ENCODE peak calls at places on chromosomes 7 and 10, in ten cellular contexts. P, O, V, I, T, K, S, J, C and Y are unnamed samples.

GRCh38 chr7:21044384-21044783 is 257.7 kb upstream of the SP8 start:
- DNase-seq in P (no peak), O (no peak), V (no peak), I (no peak), T (no peak), K (no peak), S (no peak), J (no peak), C (no peak), Y (no peak)

GRCh38 chr7:158424011-158424410 is 163.6 kb downstream of the PTPRN2 start:
- DNase-seq in P (no peak), O (no peak), V (no peak), I (no peak), T (no peak), K (no peak), S (no peak), J (no peak), C (no peak), Y (no peak)

GRCh38 chr7:40899651-40900507 is 765.1 kb downstream of the SUGCT start:
- DNase-seq in P (no peak), O (no peak), V (no peak), I (no peak), T (no peak), K (no peak), S (no peak), J (no peak), C (no peak), Y (peak; percentile 34)

GRCh38 chr10:74289956-74290355 is 138.9 kb downstream of the ADK start:
- DNase-seq in P (no peak), O (peak; percentile 43), V (no peak), I (no peak), T (no peak), K (no peak), S (no peak), J (no peak), C (no peak), Y (no peak)

GRCh38 chr7:44769381-44770209 is 20.9 kb downstream of the ZMIZ2 start:
- DNase-seq in P (peak; percentile 21), O (peak; percentile 71), V (no peak), I (no peak), T (no peak), K (no peak), S (peak; percentile 14), J (peak; percentile 15), C (no peak), Y (peak; percentile 52)

GRCh38 chr10:132158122-132158741 is 28.5 kb upstream of the DPYSL4 start:
- DNase-seq in P (no peak), O (peak; percentile 10), V (peak; percentile 66), I (peak; percentile 11), T (peak; percentile 24), K (peak; percentile 17), S (no peak), J (no peak), C (no peak), Y (no peak)

GRCh38 chr10:86362129-86362527 is 4.5 kb downstream of the GRID1 start:
- DNase-seq in P (no peak), O (no peak), V (no peak), I (no peak), T (no peak), K (no peak), S (no peak), J (no peak), C (no peak), Y (no peak)

GRCh38 chr10:5095687-5096086 is 1.5 kb downstream of the AKR1C3 start:
- DNase-seq in P (no peak), O (peak; percentile 57), V (no peak), I (no peak), T (no peak), K (no peak), S (no peak), J (no peak), C (no peak), Y (no peak)

GRCh38 chr10:130222381-130222780 is 86.2 kb downstream of the GLRX3 start:
- DNase-seq in P (no peak), O (no peak), V (peak; percentile 32), I (no peak), T (no peak), K (no peak), S (no peak), J (no peak), C (no peak), Y (no peak)

GRCh38 chr7:102286237-102287081 is at the start of gene SH2B2:
- DNase-seq in P (peak; percentile 73), O (peak; percentile 79), V (peak; percentile 73), I (peak; percentile 43), T (peak; percentile 75), K (peak; percentile 85), S (peak; percentile 69), J (peak; percentile 42), C (peak; percentile 41), Y (peak; percentile 87)

GRCh38 chr7:35725280-35725680 is 30.3 kb upstream of the HERPUD2 start:
- DNase-seq in P (no peak), O (no peak), V (peak; percentile 67), I (no peak), T (peak; percentile 54), K (peak; percentile 62), S (peak; percentile 44), J (no peak), C (peak; percentile 31), Y (no peak)

GRCh38 chr7:133253522-133253882 is 624 bp downstream of the EXOC4 start:
- DNase-seq in P (no peak), O (peak; percentile 51), V (peak; percentile 53), I (no peak), T (peak; percentile 5), K (no peak), S (peak; percentile 5), J (peak; percentile 44), C (no peak), Y (peak; percentile 21)

GRCh38 chr7:95886501-95887090 is 114.2 kb downstream of the DYNC1I1 start:
- DNase-seq in P (no peak), O (peak; percentile 22), V (no peak), I (no peak), T (no peak), K (no peak), S (no peak), J (peak; percentile 4), C (no peak), Y (peak; percentile 36)

GRCh38 chr7:44194562-44195145 is 5.4 kb upstream of the GCK start:
- DNase-seq in P (no peak), O (no peak), V (no peak), I (no peak), T (no peak), K (no peak), S (no peak), J (no peak), C (no peak), Y (no peak)

GRCh38 chr10:10661176-10661575 is 356.5 kb upstream of the CELF2 start:
- DNase-seq in P (no peak), O (no peak), V (no peak), I (no peak), T (no peak), K (no peak), S (no peak), J (no peak), C (no peak), Y (no peak)

GRCh38 chr10:101066146-101066889 is 4.5 kb downstream of the KAZALD1 start:
- DNase-seq in P (peak; percentile 88), O (peak; percentile 93), V (peak; percentile 73), I (peak; percentile 30), T (peak; percentile 68), K (peak; percentile 87), S (peak; percentile 39), J (no peak), C (no peak), Y (peak; percentile 83)

GRCh38 chr10:71406878-71407277 is 10.2 kb downstream of the CDH23 start:
- DNase-seq in P (no peak), O (no peak), V (peak; percentile 30), I (no peak), T (no peak), K (no peak), S (no peak), J (no peak), C (no peak), Y (no peak)

GRCh38 chr10:102175415-102175814 is 23.2 kb downstream of the NOLC1 start:
- DNase-seq in P (no peak), O (peak; percentile 82), V (no peak), I (no peak), T (no peak), K (no peak), S (no peak), J (no peak), C (no peak), Y (peak; percentile 13)

GRCh38 chr10:7444576-7445226 is 33.9 kb upstream of the SFMBT2 start:
- DNase-seq in P (no peak), O (no peak), V (no peak), I (no peak), T (no peak), K (no peak), S (peak; percentile 3), J (peak; percentile 33), C (no peak), Y (no peak)

GRCh38 chr7:39967420-39968161 is 17.5 kb downstream of the CDK13 start:
- DNase-seq in P (no peak), O (no peak), V (no peak), I (no peak), T (no peak), K (no peak), S (no peak), J (no peak), C (no peak), Y (no peak)

GRCh38 chr7:155631155-155631554 is 13.3 kb upstream of the RBM33 start:
- DNase-seq in P (no peak), O (no peak), V (no peak), I (no peak), T (no peak), K (no peak), S (no peak), J (no peak), C (no peak), Y (no peak)

GRCh38 chr10:7251696-7252465 is 159.0 kb downstream of the SFMBT2 start:
- DNase-seq in P (peak; percentile 57), O (no peak), V (no peak), I (no peak), T (no peak), K (peak; percentile 72), S (no peak), J (no peak), C (no peak), Y (no peak)

GRCh38 chr7:104627516-104627915 is 299.1 kb downstream of the LHFPL3 start:
- DNase-seq in P (no peak), O (peak; percentile 63), V (no peak), I (no peak), T (no peak), K (no peak), S (no peak), J (no peak), C (no peak), Y (peak; percentile 49)

GRCh38 chr7:66013938-66014337 is 31.9 kb upstream of the GUSB start:
- DNase-seq in P (peak; percentile 29), O (peak; percentile 67), V (no peak), I (no peak), T (no peak), K (no peak), S (no peak), J (no peak), C (no peak), Y (peak; percentile 56)

GRCh38 chr7:100090527-100091410 is 2.0 kb downstream of the COPS6 start:
- DNase-seq in P (no peak), O (peak; percentile 48), V (peak; percentile 71), I (no peak), T (no peak), K (no peak), S (no peak), J (no peak), C (no peak), Y (no peak)

GRCh38 chr7:91046322-91047088 is 217.7 kb upstream of the FZD1 start:
- DNase-seq in P (no peak), O (peak; percentile 51), V (no peak), I (no peak), T (no peak), K (no peak), S (no peak), J (no peak), C (no peak), Y (no peak)

GRCh38 chr7:20407585-20408466 is 77.1 kb downstream of the ITGB8 start:
- DNase-seq in P (peak; percentile 55), O (peak; percentile 72), V (no peak), I (no peak), T (no peak), K (peak; percentile 63), S (no peak), J (no peak), C (no peak), Y (peak; percentile 33)

GRCh38 chr7:64516451-64516850 is 46.4 kb downstream of the ZNF680 start:
- DNase-seq in P (no peak), O (no peak), V (no peak), I (no peak), T (no peak), K (no peak), S (no peak), J (no peak), C (no peak), Y (no peak)